ENCODE peak calls at places on chromosomes 12 and 14, in seven cellular contexts. Y, H, R, T, J, C and Q are unnamed samples.

GRCh38 chr14:68397371-68397779 is 395.5 kb downstream of the ZFP36L1 start:
- DNase-seq in Y (no peak), H (no peak), R (peak; percentile 25), T (no peak), J (no peak), C (no peak), Q (no peak)

GRCh38 chr12:71686658-71687025 is 760 bp downstream of the TMEM19 start:
- DNase-seq in Y (no peak), H (no peak), R (no peak), T (peak; percentile 19), J (no peak), C (no peak), Q (no peak)

GRCh38 chr12:25069221-25069620 is 120.3 kb upstream of the BCAT1 start:
- DNase-seq in Y (peak; percentile 18), H (no peak), R (no peak), T (peak; percentile 14), J (no peak), C (no peak), Q (no peak)

GRCh38 chr14:75339059-75339458 is 60.4 kb downstream of the FOS start:
- DNase-seq in Y (peak; percentile 90), H (no peak), R (peak; percentile 79), T (peak; percentile 13), J (peak; percentile 61), C (no peak), Q (no peak)

GRCh38 chr14:100587763-100588411 is 670 bp upstream of the BEGAIN start:
- DNase-seq in Y (no peak), H (no peak), R (no peak), T (no peak), J (no peak), C (no peak), Q (no peak)

GRCh38 chr12:58914457-58914856 is 5.8 kb downstream of the LRIG3 start:
- DNase-seq in Y (no peak), H (no peak), R (no peak), T (no peak), J (no peak), C (no peak), Q (no peak)

GRCh38 chr12:109548258-109548657 is 25.0 kb downstream of the MMAB start:
- DNase-seq in Y (no peak), H (no peak), R (no peak), T (no peak), J (no peak), C (no peak), Q (no peak)

GRCh38 chr14:62126885-62127478 is 364.8 kb downstream of the SNAPC1 start:
- DNase-seq in Y (peak; percentile 56), H (peak; percentile 52), R (peak; percentile 65), T (peak; percentile 72), J (peak; percentile 13), C (no peak), Q (no peak)

GRCh38 chr14:54322668-54323380 is 74.0 kb upstream of the CDKN3 start:
- DNase-seq in Y (no peak), H (no peak), R (no peak), T (no peak), J (no peak), C (no peak), Q (no peak)

GRCh38 chr12:47165934-47166333 is 86.2 kb upstream of the AMIGO2 start:
- DNase-seq in Y (no peak), H (no peak), R (peak; percentile 69), T (no peak), J (no peak), C (no peak), Q (no peak)

GRCh38 chr12:113232787-113233585 is 11.7 kb downstream of the TPCN1 start:
- DNase-seq in Y (no peak), H (no peak), R (peak; percentile 96), T (no peak), J (no peak), C (peak; percentile 72), Q (peak; percentile 95)

GRCh38 chr14:23562822-23563472 is 4.6 kb downstream of the AP1G2 start:
- DNase-seq in Y (peak; percentile 51), H (no peak), R (peak; percentile 81), T (peak; percentile 40), J (no peak), C (peak; percentile 88), Q (peak; percentile 69)

GRCh38 chr12:52713960-52714886 is 10.9 kb upstream of the KRT77 start:
- DNase-seq in Y (no peak), H (peak; percentile 51), R (peak; percentile 41), T (no peak), J (no peak), C (peak; percentile 79), Q (peak; percentile 75)

GRCh38 chr12:1367731-1368285 is 226.6 kb downstream of the FBXL14 start:
- DNase-seq in Y (no peak), H (no peak), R (no peak), T (no peak), J (no peak), C (no peak), Q (no peak)

GRCh38 chr12:11689591-11690158 is 40.2 kb downstream of the ETV6 start:
- DNase-seq in Y (no peak), H (no peak), R (no peak), T (no peak), J (no peak), C (no peak), Q (no peak)

GRCh38 chr12:96237465-96238077 is 43.4 kb downstream of the ELK3 start:
- DNase-seq in Y (peak; percentile 94), H (no peak), R (no peak), T (peak; percentile 97), J (no peak), C (no peak), Q (no peak)

GRCh38 chr12:132429932-132430643 is 59.9 kb upstream of the FBRSL1 start:
- DNase-seq in Y (no peak), H (no peak), R (peak; percentile 62), T (no peak), J (no peak), C (peak; percentile 61), Q (peak; percentile 89)

GRCh38 chr12:108255203-108255602 is 83.9 kb downstream of the CMKLR1 start:
- DNase-seq in Y (no peak), H (no peak), R (no peak), T (no peak), J (no peak), C (no peak), Q (no peak)
- H4K8ac ChIP-seq in Y (no peak overlapping the region), H (no peak overlapping the region), R (no peak overlapping the region), T (no peak overlapping the region), J (no peak overlapping the region), C (no peak overlapping the region), Q (no peak overlapping the region)

DNA sequence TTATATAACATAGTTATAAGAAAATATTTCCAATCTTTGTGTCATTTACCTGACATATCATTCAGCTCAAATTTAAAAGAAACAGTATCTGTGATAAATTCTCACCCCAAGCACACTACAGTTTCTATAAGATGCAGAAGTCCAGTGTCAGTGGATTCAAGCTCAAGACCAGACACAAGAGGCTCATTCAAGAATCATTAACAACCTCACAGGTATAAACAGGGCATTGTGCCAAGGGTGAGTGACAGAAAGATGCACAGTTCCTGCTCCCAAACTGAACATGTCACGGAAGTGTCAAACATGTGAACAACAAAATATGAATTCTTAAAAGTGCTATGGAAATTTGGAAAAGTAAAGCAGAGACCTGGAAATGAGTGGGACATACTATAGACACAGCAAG is 12.8 kb downstream of the ATP2B1 start:
- DNase-seq in Y (no peak), H (no peak), R (no peak), T (no peak), J (no peak), C (no peak), Q (no peak)
- H4K8ac ChIP-seq in Y (no peak overlapping the region), H (no peak overlapping the region), R (no peak overlapping the region), T (no peak overlapping the region), J (no peak overlapping the region), C (no peak overlapping the region), Q (no peak overlapping the region)

GRCh38 chr14:104011824-104012517 is 69.6 kb upstream of the RD3L start:
- DNase-seq in Y (no peak), H (no peak), R (no peak), T (no peak), J (peak; percentile 30), C (no peak), Q (no peak)
- H4K8ac ChIP-seq in Y (no peak overlapping the region), H (no peak overlapping the region), R (no peak overlapping the region), T (no peak overlapping the region), J (no peak overlapping the region), C (no peak overlapping the region), Q (no peak overlapping the region)

GRCh38 chr14:79040742-79041249 is 870.6 kb downstream of the NRXN3 start:
- DNase-seq in Y (no peak), H (no peak), R (peak; percentile 3), T (no peak), J (peak; percentile 12), C (no peak), Q (no peak)
- H4K8ac ChIP-seq in Y (no peak overlapping the region), H (no peak overlapping the region), R (no peak overlapping the region), T (no peak overlapping the region), J (no peak overlapping the region), C (no peak overlapping the region), Q (no peak overlapping the region)

GRCh38 chr12:56034586-56035332 is 7.0 kb upstream of the RPS26 start:
- DNase-seq in Y (no peak), H (no peak), R (no peak), T (no peak), J (no peak), C (no peak), Q (no peak)
- H4K8ac ChIP-seq in Y (no peak overlapping the region), H (no peak overlapping the region), R (no peak overlapping the region), T (no peak overlapping the region), J (no peak overlapping the region), C (no peak overlapping the region), Q (no peak overlapping the region)

GRCh38 chr14:50953497-50953896 is 9.2 kb upstream of the PYGL start:
- DNase-seq in Y (no peak), H (no peak), R (no peak), T (no peak), J (no peak), C (no peak), Q (no peak)

GRCh38 chr14:50951032-50951431 is 6.7 kb upstream of the PYGL start:
- DNase-seq in Y (no peak), H (no peak), R (no peak), T (no peak), J (no peak), C (no peak), Q (no peak)

GRCh38 chr14:50954811-50955372 is 10.6 kb upstream of the PYGL start:
- DNase-seq in Y (peak; percentile 67), H (no peak), R (peak; percentile 65), T (peak; percentile 79), J (no peak), C (no peak), Q (no peak)

GRCh38 chr14:50957296-50957695 is 13.0 kb upstream of the PYGL start:
- DNase-seq in Y (peak; percentile 67), H (no peak), R (no peak), T (peak; percentile 48), J (no peak), C (no peak), Q (no peak)

GRCh38 chr14:50955373-50956043 is 11.2 kb upstream of the PYGL start:
- DNase-seq in Y (peak; percentile 96), H (no peak), R (peak; percentile 98), T (peak; percentile 96), J (peak; percentile 94), C (no peak), Q (peak; percentile 85)
- H4K8ac ChIP-seq in Y (peak overlapping the region; percentile 81), H (no peak overlapping the region), R (no peak overlapping the region), T (peak overlapping the region; percentile 21), J (no peak overlapping the region), C (no peak overlapping the region), Q (no peak overlapping the region)

GRCh38 chr12:20077618-20078017 is 290.7 kb upstream of the PDE3A start:
- DNase-seq in Y (no peak), H (no peak), R (no peak), T (no peak), J (no peak), C (no peak), Q (no peak)
- H4K8ac ChIP-seq in Y (no peak overlapping the region), H (no peak overlapping the region), R (no peak overlapping the region), T (no peak overlapping the region), J (peak overlapping the region; percentile 13), C (no peak overlapping the region), Q (no peak overlapping the region)